ENCODE peak calls at places on chromosome 21, in six cellular contexts. W is NCI-H748 treated with DMSO at 0.1 percent for 48 hours, B is ELR, E is MM.1S, U is HCEC 1CT, G is choroid plexus epithelial cell. N is an unnamed sample.

GRCh38 chr21:45156459-45156858 is 82.1 kb downstream of the ADARB1 start:
- DNase-seq in W (no peak), B (no peak), E (no peak), U (no peak), G (no peak), N (no peak)

GRCh38 chr21:45786660-45787059 is 143.1 kb downstream of the PCBP3 start:
- DNase-seq in W (no peak), B (no peak), E (no peak), U (no peak), G (no peak), N (no peak)

GRCh38 chr21:36499578-36500471 is 19.9 kb upstream of the CLDN14 start:
- DNase-seq in W (no peak), B (peak), E (no peak), U (no peak), G (peak), N (no peak)

GRCh38 chr21:15755125-15755524 is 25.3 kb downstream of the USP25 start:
- DNase-seq in W (no peak), B (peak), E (no peak), U (no peak), G (no peak), N (no peak)

GRCh38 chr21:44529503-44530125 is 10.4 kb downstream of the KRTAP10-1 start:
- DNase-seq in W (no peak), B (no peak), E (no peak), U (no peak), G (no peak), N (no peak)

GRCh38 chr21:40054403-40054802 is 187.2 kb downstream of the PCP4 start:
- DNase-seq in W (peak), B (no peak), E (peak), U (no peak), G (no peak), N (no peak)

GRCh38 chr21:38533887-38534286 is 35.6 kb upstream of the ERG start:
- DNase-seq in W (no peak), B (no peak), E (no peak), U (no peak), G (peak), N (no peak)

GRCh38 chr21:38327984-38328383 is 71.2 kb downstream of the KCNJ15 start:
- DNase-seq in W (no peak), B (no peak), E (no peak), U (peak), G (no peak), N (no peak)

GRCh38 chr21:17671733-17672132 is 59.0 kb upstream of the BTG3 start:
- DNase-seq in W (no peak), B (no peak), E (no peak), U (no peak), G (no peak), N (no peak)

GRCh38 chr21:17539323-17539722 is 26.5 kb downstream of the CXADR start:
- DNase-seq in W (no peak), B (no peak), E (no peak), U (no peak), G (no peak), N (no peak)

GRCh38 chr21:35311985-35312384 is 262.9 kb upstream of the RUNX1 start:
- DNase-seq in W (no peak), B (no peak), E (no peak), U (no peak), G (no peak), N (no peak)

GRCh38 chr21:33980276-33980916 is 64.8 kb upstream of the ATP5PO start:
- DNase-seq in W (no peak), B (peak), E (no peak), U (no peak), G (peak), N (no peak)

GRCh38 chr21:16587671-16588379 is 858.0 kb downstream of the USP25 start:
- DNase-seq in W (no peak), B (peak), E (no peak), U (peak), G (peak), N (no peak)

GRCh38 chr21:28160378-28160777 is 832.3 kb downstream of the LTN1 start:
- DNase-seq in W (no peak), B (no peak), E (no peak), U (no peak), G (peak), N (no peak)

GRCh38 chr21:46097826-46098286 is at the start of gene COL6A2:
- DNase-seq in W (no peak), B (peak), E (no peak), U (peak), G (peak), N (no peak)

GRCh38 chr21:35265170-35265877 is 216.2 kb upstream of the RUNX1 start:
- DNase-seq in W (no peak), B (peak), E (no peak), U (peak), G (peak), N (no peak)

GRCh38 chr21:14753069-14753465 is 207.0 kb upstream of the SAMSN1 start:
- DNase-seq in W (no peak), B (no peak), E (no peak), U (no peak), G (no peak), N (no peak)

GRCh38 chr21:41804381-41804780 is 37.5 kb upstream of the RIPK4 start:
- DNase-seq in W (no peak), B (no peak), E (no peak), U (no peak), G (no peak), N (no peak)

GRCh38 chr21:26912466-26912865 is 54.4 kb downstream of the ADAMTS5 start:
- DNase-seq in W (no peak), B (no peak), E (no peak), U (no peak), G (no peak), N (no peak)

GRCh38 chr21:41529769-41530168 is 21.8 kb upstream of the TMPRSS2 start:
- DNase-seq in W (no peak), B (no peak), E (no peak), U (no peak), G (no peak), N (no peak)

GRCh38 chr21:37868896-37869295 is 47.4 kb downstream of the KCNJ6 start:
- DNase-seq in W (no peak), B (peak), E (no peak), U (peak), G (no peak), N (no peak)

GRCh38 chr21:43814215-43815106 is 25.1 kb downstream of the RRP1 start:
- DNase-seq in W (no peak), B (no peak), E (no peak), U (no peak), G (no peak), N (no peak)

GRCh38 chr21:30497065-30497464 is at the start of gene KRTAP19-4:
- DNase-seq in W (no peak), B (no peak), E (no peak), U (no peak), G (no peak), N (no peak)

GRCh38 chr21:32328595-32328994 is 29.9 kb downstream of the MRAP start:
- DNase-seq in W (no peak), B (no peak), E (no peak), U (peak), G (no peak), N (no peak)

GRCh38 chr21:44006656-44007055 is 5.5 kb upstream of the TRAPPC10 start:
- DNase-seq in W (no peak), B (peak), E (no peak), U (no peak), G (peak), N (no peak)

GRCh38 chr21:45153358-45154318 is 79.3 kb downstream of the ADARB1 start:
- DNase-seq in W (no peak), B (peak), E (no peak), U (peak), G (peak), N (no peak)